ENCODE peak calls at places on chromosomes 12 and 14, in five cellular contexts. T is CD4-positive, alpha-beta memory T cell; X is neural progenitor cell; K is substantia nigra; Z is left ventricle myocardium inferior. M is an unnamed sample.

GRCh38 chr12:97267166-97267565 is 195.4 kb upstream of the RMST start:
- DNase-seq in T (no peak), K (no peak), Z (no peak), X (no peak), M (no peak)

GRCh38 chr14:103541944-103542544 is 13.0 kb downstream of the TRMT61A start:
- DNase-seq in K (no peak), Z (no peak), X (peak), T (no peak), M (no peak)

GRCh38 chr12:69068431-69068830 is 135.5 kb upstream of the CPM start:
- DNase-seq in K (no peak), T (no peak), Z (no peak), X (no peak), M (no peak)

GRCh38 chr14:70664698-70665447 is 23.2 kb downstream of the TTC9 start:
- DNase-seq in K (no peak), Z (no peak), T (no peak), X (no peak), M (no peak)

GRCh38 chr12:26269554-26270284 is 74.3 kb downstream of the SSPN start:
- DNase-seq in K (no peak), X (no peak), Z (no peak), T (no peak), M (no peak)

GRCh38 chr12:67025543-67026114 is 243.5 kb upstream of the CAND1 start:
- DNase-seq in Z (no peak), T (peak), K (no peak), X (peak), M (no peak)

GRCh38 chr12:30753761-30754382 is 879 bp downstream of the CAPRIN2 start:
- DNase-seq in X (peak), K (no peak), Z (no peak), T (no peak), M (no peak)

GRCh38 chr14:94773682-94774211 is 3.8 kb upstream of the GSC start:
- DNase-seq in Z (no peak), T (no peak), K (no peak), X (peak), M (no peak)

GRCh38 chr14:100048786-100049185 is 16.4 kb upstream of the EVL start:
- DNase-seq in T (no peak), X (no peak), Z (no peak), K (no peak), M (no peak)

GRCh38 chr14:99234982-99235491 is 37.0 kb downstream of the BCL11B start:
- DNase-seq in K (no peak), X (peak), T (no peak), Z (no peak), M (no peak)

DNA sequence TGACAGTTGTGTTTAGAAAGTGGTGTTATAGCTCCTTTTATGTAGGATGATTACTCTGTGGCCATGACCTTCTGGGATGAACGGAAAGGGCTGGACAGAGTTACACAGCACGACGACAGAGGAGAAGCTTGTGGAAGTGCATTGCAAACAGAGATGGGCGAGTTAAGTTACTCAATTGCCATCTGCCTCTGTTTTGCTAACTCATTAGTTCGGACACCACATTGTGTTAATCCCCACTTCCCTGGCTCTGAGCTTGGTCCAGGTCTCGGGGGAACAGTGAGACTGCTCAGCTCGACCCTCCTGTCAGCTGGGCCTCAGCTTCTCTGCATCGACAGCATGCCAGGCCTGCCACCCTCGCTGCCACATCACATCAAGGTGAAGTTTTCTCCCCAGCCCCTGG is 408.0 kb downstream of the ZFP36L1 start:
- DNase-seq in K (no peak), Z (no peak), T (no peak), X (no peak), M (no peak)
- H3K27ac ChIP-seq in K (peak), Z (peak), T (no peak), X (no peak), M (peak)

GRCh38 chr14:86798330-86798729 is 1194.7 kb downstream of the GALC start:
- DNase-seq in Z (no peak), T (no peak), K (no peak), X (no peak), M (no peak)
- H3K27ac ChIP-seq in Z (no peak), T (no peak), K (no peak), X (no peak), M (no peak)

DNA sequence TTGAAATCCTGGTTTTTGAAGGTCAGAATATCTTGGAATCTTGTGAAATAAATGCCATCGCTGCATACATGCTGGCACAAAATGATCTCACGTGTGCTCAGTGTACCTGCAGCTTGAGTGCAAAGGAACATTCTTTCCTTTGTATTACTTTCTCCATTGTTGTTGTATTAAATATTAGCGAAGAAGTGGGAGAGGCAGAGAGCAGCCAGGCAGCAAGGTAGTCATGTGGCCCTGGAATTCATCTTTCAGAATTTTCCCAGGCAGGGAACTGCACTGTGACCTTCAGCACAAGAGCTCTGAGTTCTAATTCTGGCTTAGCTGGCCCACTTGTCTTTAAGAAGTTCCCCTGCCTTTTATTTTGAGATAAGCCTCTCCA is 145.5 kb downstream of the PRKCH start:
- DNase-seq in K (no peak), Z (no peak), T (no peak), X (no peak), M (no peak)
- H3K27ac ChIP-seq in K (no peak), Z (peak), T (no peak), X (no peak), M (no peak)

GRCh38 chr12:51222461-51222860 is 4.6 kb upstream of the POU6F1 start:
- DNase-seq in X (no peak), Z (no peak), K (no peak), T (no peak), M (no peak)
- H3K27ac ChIP-seq in X (no peak), Z (no peak), K (no peak), T (no peak), M (no peak)

GRCh38 chr12:53380797-53381738 is 1.1 kb downstream of the SP1 start:
- DNase-seq in Z (no peak), K (no peak), T (no peak), X (peak), M (peak)

GRCh38 chr12:53380104-53380796 is at the start of gene SP1:
- DNase-seq in Z (peak), K (peak), T (peak), X (peak), M (peak)

GRCh38 chr12:53379389-53380103 is 430 bp upstream of the SP1 start:
- DNase-seq in X (peak), K (peak), Z (peak), T (peak), M (peak)

GRCh38 chr12:53383258-53383657 is 3.3 kb downstream of the SP1 start:
- DNase-seq in T (no peak), K (no peak), X (no peak), Z (no peak), M (no peak)

GRCh38 chr12:53381739-53382630 is 2.0 kb downstream of the SP1 start:
- DNase-seq in T (peak), X (peak), K (peak), Z (peak), M (peak)
- H3K27ac ChIP-seq in T (peak), X (no peak), K (peak), Z (peak), M (peak)

GRCh38 chr12:57479376-57480115 is at the start of gene ARHGAP9:
- DNase-seq in X (no peak), T (peak), Z (no peak), K (no peak), M (no peak)
- H3K27ac ChIP-seq in X (no peak), T (peak), Z (peak), K (peak), M (no peak)